ENCODE peak calls at places on chromosome 17, in six cellular contexts. V is IMR-90, I is stomach, U is endothelial cell of umbilical vein, O is upper lobe of right lung, P is transverse colon. T is an unnamed sample.

GRCh38 chr17:11459780-11460426 is 138.4 kb upstream of the DNAH9 start:
- DNase-seq in V (no peak), I (no peak), U (no peak), O (no peak), P (no peak), T (no peak)

GRCh38 chr17:6787081-6787693 is 11.2 kb downstream of the FBXO39 start:
- DNase-seq in V (no peak), I (no peak), U (no peak), O (no peak), P (no peak), T (no peak)

GRCh38 chr17:82415336-82415735 is 2.8 kb upstream of the HEXD start:
- DNase-seq in V (no peak), I (no peak), U (no peak), O (no peak), P (no peak), T (no peak)

GRCh38 chr17:29124135-29124930 is 55.9 kb downstream of the MYO18A start:
- DNase-seq in V (peak; percentile 82), I (peak; percentile 55), U (peak; percentile 61), O (no peak), P (no peak), T (peak; percentile 66)

GRCh38 chr17:59963738-59964454 is 644 bp downstream of the RNFT1 start:
- DNase-seq in V (peak; percentile 69), I (peak; percentile 42), U (peak; percentile 68), O (no peak), P (peak; percentile 60), T (peak; percentile 37)

GRCh38 chr17:47907932-47908562 is 12.0 kb downstream of the SP2 start:
- DNase-seq in V (no peak), I (no peak), U (no peak), O (no peak), P (no peak), T (no peak)

GRCh38 chr17:49779730-49780220 is 8.7 kb upstream of the KAT7 start:
- DNase-seq in V (peak; percentile 84), I (no peak), U (peak; percentile 79), O (no peak), P (peak; percentile 28), T (no peak)

GRCh38 chr17:33942414-33942813 is 312.7 kb upstream of the CCL2 start:
- DNase-seq in V (no peak), I (no peak), U (no peak), O (no peak), P (no peak), T (no peak)

GRCh38 chr17:71850792-71851191 is 270.0 kb upstream of the SOX9 start:
- DNase-seq in V (no peak), I (no peak), U (no peak), O (no peak), P (no peak), T (no peak)

GRCh38 chr17:78766743-78767294 is 15.3 kb downstream of the CYTH1 start:
- DNase-seq in V (no peak), I (no peak), U (no peak), O (no peak), P (no peak), T (no peak)

GRCh38 chr17:7418472-7419152 is 1.5 kb upstream of the SPEM1 start:
- DNase-seq in V (no peak), I (no peak), U (no peak), O (no peak), P (no peak), T (no peak)

GRCh38 chr17:41967141-41967920 is 736 bp downstream of the CNP start:
- DNase-seq in V (no peak), I (no peak), U (no peak), O (no peak), P (peak; percentile 33), T (peak; percentile 8)

GRCh38 chr17:78130439-78131101 is at the start of gene TMC8:
- DNase-seq in V (no peak), I (peak; percentile 51), U (no peak), O (peak; percentile 76), P (peak; percentile 72), T (peak; percentile 70)

GRCh38 chr17:77475012-77475976 is 334.5 kb downstream of the SEC14L1 start:
- DNase-seq in V (peak; percentile 95), I (no peak), U (no peak), O (no peak), P (no peak), T (peak; percentile 51)

GRCh38 chr17:4576729-4577322 is 7.5 kb upstream of the SMTNL2 start:
- DNase-seq in V (no peak), I (no peak), U (no peak), O (peak; percentile 49), P (no peak), T (no peak)

GRCh38 chr17:80045703-80046102 is 9.3 kb downstream of the CCDC40 start:
- DNase-seq in V (no peak), I (no peak), U (no peak), O (no peak), P (no peak), T (no peak)

GRCh38 chr17:80106176-80106575 is 4.8 kb downstream of the GAA start:
- DNase-seq in V (no peak), I (no peak), U (no peak), O (peak; percentile 46), P (no peak), T (no peak)

GRCh38 chr17:75364078-75364477 is 41.4 kb downstream of the GRB2 start:
- DNase-seq in V (peak; percentile 84), I (no peak), U (no peak), O (no peak), P (no peak), T (no peak)

GRCh38 chr17:10197362-10197720 is 1.1 kb downstream of the GAS7 start:
- DNase-seq in V (no peak), I (no peak), U (no peak), O (peak; percentile 55), P (no peak), T (no peak)

GRCh38 chr17:7894226-7894625 is 5.6 kb downstream of the CHD3 start:
- DNase-seq in V (no peak), I (no peak), U (no peak), O (peak; percentile 31), P (no peak), T (no peak)

GRCh38 chr17:41928693-41929251 is 1.6 kb upstream of the ODAD4 start:
- DNase-seq in V (no peak), I (no peak), U (no peak), O (no peak), P (no peak), T (no peak)

GRCh38 chr17:14214271-14214670 is 22.4 kb downstream of the CDRT15 start:
- DNase-seq in V (peak; percentile 24), I (no peak), U (no peak), O (no peak), P (no peak), T (no peak)

GRCh38 chr17:50042211-50042610 is 13.7 kb upstream of the ITGA3 start:
- DNase-seq in V (no peak), I (no peak), U (no peak), O (no peak), P (no peak), T (no peak)

GRCh38 chr17:36459601-36460000 is 26.9 kb upstream of the ZNHIT3 start:
- DNase-seq in V (no peak), I (no peak), U (no peak), O (no peak), P (no peak), T (no peak)

GRCh38 chr17:36463916-36464764 is 22.3 kb upstream of the ZNHIT3 start:
- DNase-seq in V (peak; percentile 67), I (peak; percentile 56), U (peak; percentile 45), O (peak; percentile 69), P (peak; percentile 69), T (peak; percentile 63)

GRCh38 chr17:36460265-36460937 is 26.1 kb upstream of the ZNHIT3 start:
- DNase-seq in V (no peak), I (no peak), U (no peak), O (no peak), P (no peak), T (no peak)

GRCh38 chr17:36461330-36462110 is 25.0 kb upstream of the ZNHIT3 start:
- DNase-seq in V (no peak), I (no peak), U (no peak), O (no peak), P (no peak), T (no peak)

GRCh38 chr17:36459045-36459444 is 27.4 kb upstream of the ZNHIT3 start:
- DNase-seq in V (no peak), I (no peak), U (no peak), O (no peak), P (no peak), T (no peak)
- H3K27ac ChIP-seq in V (no peak overlapping the region), I (no peak overlapping the region), U (no peak overlapping the region), O (no peak overlapping the region), P (no peak overlapping the region), T (no peak overlapping the region)

GRCh38 chr17:44206825-44207155 is 7.1 kb upstream of the ATXN7L3 start:
- DNase-seq in V (no peak), I (no peak), U (no peak), O (no peak), P (no peak), T (no peak)

GRCh38 chr17:44204453-44204882 is 4.8 kb upstream of the ATXN7L3 start:
- DNase-seq in V (peak; percentile 61), I (no peak), U (no peak), O (no peak), P (no peak), T (no peak)

GRCh38 chr17:44202756-44203155 is 3.1 kb upstream of the ATXN7L3 start:
- DNase-seq in V (no peak), I (no peak), U (no peak), O (no peak), P (no peak), T (no peak)

GRCh38 chr17:44205962-44206824 is 6.5 kb upstream of the ATXN7L3 start:
- DNase-seq in V (no peak), I (no peak), U (no peak), O (no peak), P (no peak), T (no peak)

GRCh38 chr17:44203731-44204452 is 4.2 kb upstream of the ATXN7L3 start:
- DNase-seq in V (peak; percentile 31), I (no peak), U (peak; percentile 56), O (no peak), P (peak; percentile 38), T (peak; percentile 54)
- H3K4me3 ChIP-seq in V (no peak overlapping the region), I (no peak overlapping the region), U (no peak overlapping the region), O (no peak overlapping the region), P (no peak overlapping the region), T (no peak overlapping the region)

DNA sequence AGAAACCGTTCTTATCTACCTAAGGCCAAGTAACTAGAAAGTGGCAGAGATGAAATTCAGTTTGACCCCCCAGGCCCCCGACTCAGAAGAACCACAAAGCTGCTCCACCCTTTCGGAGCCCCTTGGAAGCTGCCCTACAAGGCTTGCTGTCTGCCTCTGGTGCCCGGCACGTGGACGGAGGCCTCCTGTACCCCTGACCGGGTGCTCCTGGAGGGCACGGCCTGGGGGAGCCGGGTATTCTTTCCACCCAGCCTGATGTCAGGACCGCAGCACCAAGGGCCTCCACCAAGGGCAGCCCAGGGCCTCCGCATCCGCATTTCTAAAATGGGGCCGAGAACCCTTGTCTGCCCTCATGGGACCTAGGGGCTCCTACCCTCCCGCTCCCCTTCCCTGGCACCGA is 15.5 kb upstream of the CRK start:
- DNase-seq in V (no peak), I (no peak), U (no peak), O (no peak), P (no peak), T (no peak)
- H3K36me3 ChIP-seq in V (peaks cover 79% of the 10 kb centered on the region), I (peaks cover 100% of the 10 kb centered on the region), U (peaks cover 45% of the 10 kb centered on the region), O (peaks cover 78% of the 10 kb centered on the region), P (peaks cover 40% of the 10 kb centered on the region), T (peaks cover 6% of the 10 kb centered on the region)

DNA sequence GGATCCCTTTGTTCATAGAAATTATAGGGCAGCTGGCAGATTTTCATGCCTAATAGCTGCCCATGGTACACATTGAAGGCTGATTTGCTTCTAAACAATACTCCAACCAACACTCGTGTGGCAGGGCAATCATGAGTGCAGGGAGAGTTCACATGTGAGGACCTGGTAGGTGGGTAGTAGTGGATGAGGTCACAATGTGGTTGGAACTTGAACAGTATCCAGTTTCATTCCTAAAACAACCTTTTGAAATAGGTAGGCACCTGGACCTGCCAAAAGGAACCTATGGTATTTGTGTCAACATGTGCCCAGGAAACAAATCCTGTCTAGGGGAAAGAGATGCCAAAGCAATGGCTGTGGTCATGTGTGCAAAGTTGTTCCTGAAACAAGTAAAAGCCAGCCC is 32.8 kb downstream of the CCL4 start:
- DNase-seq in V (no peak), I (no peak), U (no peak), O (no peak), P (no peak), T (no peak)
- H3K27ac ChIP-seq in V (no peak overlapping the region), I (no peak overlapping the region), U (no peak overlapping the region), O (no peak overlapping the region), P (peak overlapping the region; percentile 60), T (no peak overlapping the region)